ENCODE peak calls at places on chromosomes 13 and 19, in nine cellular contexts. L is stimulated activated CD8-positive, alpha-beta memory T cell treated with anti-CD3 and anti-CD28 coated beads, Interleukin-15, amount 100 ng/mL, for 24 hours; F is H9; D is mucosa of gallbladder; B is ascending aorta; Z is kidney tubule cell; O is anterior cingulate cortex; I is NCI-H345; V is pancreas. R is an unnamed sample.

GRCh38 chr19:7505682-7506384 is 10.1 kb upstream of the ZNF358 start:
- DNase-seq in F (no peak), V (no peak), D (no peak), Z (peak; percentile 52), B (no peak), L (no peak), O (no peak), I (peak; percentile 83), R (no peak)

GRCh38 chr19:34241513-34242337 is 12.6 kb upstream of the GARRE1 start:
- DNase-seq in Z (peak; percentile 55), D (no peak), I (peak; percentile 95), F (peak; percentile 92), L (no peak), V (peak; percentile 60), B (no peak), O (no peak), R (peak; percentile 65)

GRCh38 chr19:44872661-44873060 is 18.4 kb upstream of the TOMM40 start:
- DNase-seq in D (no peak), I (no peak), Z (no peak), F (no peak), L (no peak), B (no peak), O (no peak), V (no peak), R (no peak)

GRCh38 chr19:15532779-15533521 is 24.6 kb downstream of the CYP4F22 start:
- DNase-seq in O (no peak), Z (no peak), F (no peak), D (no peak), V (no peak), L (no peak), I (no peak), B (no peak), R (no peak)

GRCh38 chr19:41521860-41522555 is 54.0 kb upstream of the CEACAM21 start:
- DNase-seq in L (no peak), F (no peak), V (no peak), Z (no peak), I (no peak), O (no peak), B (no peak), D (peak; percentile 18), R (no peak)

GRCh38 chr19:1624458-1624857 is 19.2 kb upstream of the UQCR11 start:
- DNase-seq in L (no peak), B (no peak), F (peak; percentile 86), I (peak; percentile 21), V (no peak), Z (peak; percentile 12), D (peak; percentile 54), O (peak; percentile 54), R (peak; percentile 52)

GRCh38 chr19:888615-889385 is 4.2 kb downstream of the MED16 start:
- DNase-seq in F (no peak), V (no peak), D (no peak), O (no peak), B (no peak), Z (no peak), I (no peak), L (no peak), R (no peak)

GRCh38 chr19:50564229-50565105 is 3.8 kb downstream of the LRRC4B start:
- DNase-seq in L (no peak), I (no peak), B (no peak), Z (no peak), F (no peak), D (no peak), O (no peak), V (no peak), R (no peak)

GRCh38 chr19:50330365-50331078 is 1.3 kb upstream of the KCNC3 start:
- DNase-seq in O (peak; percentile 84), L (peak; percentile 64), D (peak; percentile 78), I (peak; percentile 92), F (peak; percentile 96), V (peak; percentile 86), Z (peak; percentile 77), B (no peak), R (peak; percentile 76)

GRCh38 chr13:112761701-112762689 is 72.2 kb downstream of the ATP11A start:
- DNase-seq in O (no peak), D (no peak), Z (no peak), B (no peak), L (no peak), V (no peak), I (no peak), F (no peak), R (no peak)

GRCh38 chr13:40668335-40668734 is 1.9 kb upstream of the FOXO1 start:
- DNase-seq in O (no peak), I (no peak), D (peak; percentile 23), B (no peak), V (no peak), F (peak; percentile 64), L (no peak), Z (no peak), R (peak; percentile 57)

GRCh38 chr13:61770697-61771096 is 355.0 kb upstream of the PCDH20 start:
- DNase-seq in O (no peak), B (no peak), V (no peak), Z (no peak), L (no peak), I (no peak), F (no peak), D (no peak), R (no peak)

GRCh38 chr19:55537741-55538111 is 793 bp upstream of the SBK2 start:
- DNase-seq in V (no peak), F (peak; percentile 72), I (no peak), L (no peak), B (no peak), O (no peak), Z (peak; percentile 42), D (no peak), R (no peak)

GRCh38 chr19:860481-861098 is 1.1 kb downstream of the CFD start:
- DNase-seq in I (peak; percentile 69), F (no peak), O (no peak), V (no peak), Z (peak; percentile 75), B (no peak), D (peak; percentile 31), L (no peak), R (peak; percentile 71)

GRCh38 chr13:60647547-60647946 is 250.5 kb downstream of the TDRD3 start:
- DNase-seq in V (no peak), Z (no peak), L (no peak), I (no peak), D (no peak), B (no peak), F (no peak), O (no peak), R (no peak)

GRCh38 chr19:43589680-43590079 is 6.3 kb downstream of the IRGQ start:
- DNase-seq in B (no peak), I (no peak), O (no peak), D (no peak), Z (no peak), L (no peak), F (no peak), V (no peak), R (no peak)

GRCh38 chr13:113748862-113749451 is 10.1 kb upstream of the TMEM255B start:
- DNase-seq in Z (no peak), B (no peak), I (no peak), F (no peak), L (no peak), D (no peak), V (no peak), O (no peak), R (no peak)

GRCh38 chr19:42634409-42635232 is 39.9 kb upstream of the CEACAM8 start:
- DNase-seq in F (no peak), D (no peak), L (no peak), V (peak; percentile 35), O (no peak), B (no peak), I (no peak), Z (peak; percentile 51), R (no peak)

GRCh38 chr13:36548129-36548528 is 115.8 kb downstream of the CCNA1 start:
- DNase-seq in I (peak; percentile 59), V (no peak), D (no peak), L (no peak), Z (no peak), B (no peak), O (no peak), F (no peak), R (no peak)

GRCh38 chr13:103876571-103876970 is 810.4 kb upstream of the SLC10A2 start:
- DNase-seq in B (no peak), F (no peak), Z (no peak), V (no peak), L (no peak), O (no peak), D (no peak), I (no peak), R (no peak)

GRCh38 chr19:29263305-29264080 is 50.5 kb upstream of the UQCRFS1 start:
- DNase-seq in V (no peak), B (no peak), O (peak; percentile 19), Z (peak; percentile 51), D (peak; percentile 32), L (peak; percentile 35), I (peak; percentile 72), F (peak; percentile 68), R (peak; percentile 49)

GRCh38 chr13:34044041-34044440 is 226.1 kb downstream of the RFC3 start:
- DNase-seq in B (no peak), I (no peak), D (no peak), L (no peak), O (no peak), V (no peak), Z (no peak), F (no peak), R (no peak)